ENCODE peak calls at places on chromosomes 6 and 20, in nine cellular contexts. One of them, this sample, is unnamed.

GRCh38 chr6:66858196-66858595 is 1151.2 kb upstream of the EYS start:
- DNase-seq in neural progenitor cell: no peak
- DNase-seq in hepatocyte: no peak
- DNase-seq in SK-N-SH: no peak
- DNase-seq in OCI-LY7: no peak
- DNase-seq in GM23338: no peak
- DNase-seq in HCT116: no peak
- DNase-seq in GM23248: no peak
- DNase-seq in PC-3: no peak
- DNase-seq in this sample: no peak

GRCh38 chr6:98566126-98566525 is 268.2 kb upstream of the POU3F2 start:
- DNase-seq in GM23338: no peak
- DNase-seq in neural progenitor cell: no peak
- DNase-seq in GM23248: no peak
- DNase-seq in HCT116: no peak
- DNase-seq in PC-3: no peak
- DNase-seq in SK-N-SH: no peak
- DNase-seq in OCI-LY7: no peak
- DNase-seq in hepatocyte: no peak
- DNase-seq in this sample: no peak

GRCh38 chr6:113669641-113670040 is 187.5 kb upstream of the MARCKS start:
- DNase-seq in hepatocyte: no peak
- DNase-seq in SK-N-SH: no peak
- DNase-seq in OCI-LY7: no peak
- DNase-seq in PC-3: no peak
- DNase-seq in GM23248: no peak
- DNase-seq in GM23338: no peak
- DNase-seq in HCT116: no peak
- DNase-seq in neural progenitor cell: no peak
- DNase-seq in this sample: no peak

GRCh38 chr20:36950432-36951197 is 893 bp downstream of the SAMHD1 start:
- DNase-seq in neural progenitor cell: peak; percentile 44
- DNase-seq in PC-3: peak; percentile 61
- DNase-seq in SK-N-SH: no peak
- DNase-seq in HCT116: no peak
- DNase-seq in OCI-LY7: peak; percentile 29
- DNase-seq in hepatocyte: peak; percentile 16
- DNase-seq in GM23248: peak; percentile 59
- DNase-seq in GM23338: peak; percentile 64
- DNase-seq in this sample: peak; percentile 31

GRCh38 chr6:144582939-144583613 is 297.9 kb downstream of the UTRN start:
- DNase-seq in SK-N-SH: peak; percentile 32
- DNase-seq in GM23248: peak; percentile 59
- DNase-seq in neural progenitor cell: peak; percentile 27
- DNase-seq in hepatocyte: peak; percentile 17
- DNase-seq in OCI-LY7: peak; percentile 63
- DNase-seq in GM23338: peak; percentile 36
- DNase-seq in HCT116: no peak
- DNase-seq in PC-3: no peak
- DNase-seq in this sample: peak; percentile 82

GRCh38 chr6:155377061-155377460 is 62.8 kb upstream of the TFB1M start:
- DNase-seq in HCT116: no peak
- DNase-seq in GM23338: no peak
- DNase-seq in PC-3: peak; percentile 84
- DNase-seq in SK-N-SH: no peak
- DNase-seq in OCI-LY7: no peak
- DNase-seq in hepatocyte: no peak
- DNase-seq in GM23248: peak; percentile 88
- DNase-seq in neural progenitor cell: no peak
- DNase-seq in this sample: no peak

GRCh38 chr6:133428299-133428698 is 187.1 kb downstream of the EYA4 start:
- DNase-seq in GM23248: no peak
- DNase-seq in HCT116: no peak
- DNase-seq in GM23338: no peak
- DNase-seq in hepatocyte: no peak
- DNase-seq in PC-3: no peak
- DNase-seq in neural progenitor cell: no peak
- DNase-seq in OCI-LY7: no peak
- DNase-seq in SK-N-SH: no peak
- DNase-seq in this sample: no peak

GRCh38 chr6:138682722-138683521 is 90.6 kb upstream of the CCDC28A start:
- DNase-seq in neural progenitor cell: no peak
- DNase-seq in SK-N-SH: no peak
- DNase-seq in hepatocyte: no peak
- DNase-seq in OCI-LY7: no peak
- DNase-seq in HCT116: no peak
- DNase-seq in GM23248: no peak
- DNase-seq in GM23338: no peak
- DNase-seq in PC-3: peak; percentile 65
- DNase-seq in this sample: no peak

GRCh38 chr20:44396369-44396768 is 40.9 kb downstream of the HNF4A start:
- DNase-seq in SK-N-SH: no peak
- DNase-seq in PC-3: no peak
- DNase-seq in hepatocyte: no peak
- DNase-seq in HCT116: no peak
- DNase-seq in OCI-LY7: no peak
- DNase-seq in GM23248: no peak
- DNase-seq in neural progenitor cell: peak; percentile 35
- DNase-seq in GM23338: no peak
- DNase-seq in this sample: no peak

GRCh38 chr6:170057961-170058877 is 232.7 kb downstream of the DLL1 start:
- DNase-seq in HCT116: no peak
- DNase-seq in GM23338: no peak
- DNase-seq in hepatocyte: no peak
- DNase-seq in neural progenitor cell: no peak
- DNase-seq in SK-N-SH: no peak
- DNase-seq in GM23248: no peak
- DNase-seq in PC-3: no peak
- DNase-seq in OCI-LY7: no peak
- DNase-seq in this sample: no peak

GRCh38 chr6:165497472-165497871 is 165.6 kb downstream of the PDE10A start:
- DNase-seq in hepatocyte: no peak
- DNase-seq in OCI-LY7: no peak
- DNase-seq in PC-3: peak; percentile 72
- DNase-seq in SK-N-SH: no peak
- DNase-seq in GM23248: no peak
- DNase-seq in GM23338: no peak
- DNase-seq in neural progenitor cell: no peak
- DNase-seq in HCT116: no peak
- DNase-seq in this sample: no peak

GRCh38 chr6:170011233-170012142 is 260.1 kb downstream of the ERMARD start:
- DNase-seq in PC-3: no peak
- DNase-seq in HCT116: no peak
- DNase-seq in neural progenitor cell: peak; percentile 11
- DNase-seq in SK-N-SH: no peak
- DNase-seq in GM23338: no peak
- DNase-seq in GM23248: no peak
- DNase-seq in hepatocyte: no peak
- DNase-seq in OCI-LY7: no peak
- DNase-seq in this sample: no peak

GRCh38 chr6:165606740-165607008 is 56.4 kb downstream of the PDE10A start:
- DNase-seq in neural progenitor cell: no peak
- DNase-seq in HCT116: no peak
- DNase-seq in SK-N-SH: no peak
- DNase-seq in OCI-LY7: no peak
- DNase-seq in hepatocyte: no peak
- DNase-seq in PC-3: no peak
- DNase-seq in GM23248: no peak
- DNase-seq in GM23338: no peak
- DNase-seq in this sample: no peak

GRCh38 chr6:56505861-56506260 is 136.8 kb downstream of the DST start:
- DNase-seq in PC-3: no peak
- DNase-seq in GM23338: no peak
- DNase-seq in HCT116: no peak
- DNase-seq in OCI-LY7: no peak
- DNase-seq in SK-N-SH: no peak
- DNase-seq in GM23248: no peak
- DNase-seq in neural progenitor cell: no peak
- DNase-seq in hepatocyte: no peak
- DNase-seq in this sample: no peak

GRCh38 chr6:26336355-26337198 is 28.4 kb upstream of the BTN3A2 start:
- DNase-seq in GM23248: peak; percentile 82
- DNase-seq in SK-N-SH: no peak
- DNase-seq in GM23338: no peak
- DNase-seq in OCI-LY7: peak; percentile 75
- DNase-seq in neural progenitor cell: no peak
- DNase-seq in HCT116: no peak
- DNase-seq in hepatocyte: no peak
- DNase-seq in PC-3: peak; percentile 90
- DNase-seq in this sample: no peak

GRCh38 chr6:29941006-29941405 is 1.3 kb upstream of the HLA-A start:
- DNase-seq in PC-3: no peak
- DNase-seq in hepatocyte: no peak
- DNase-seq in SK-N-SH: no peak
- DNase-seq in OCI-LY7: no peak
- DNase-seq in GM23338: no peak
- DNase-seq in neural progenitor cell: no peak
- DNase-seq in GM23248: no peak
- DNase-seq in HCT116: no peak
- DNase-seq in this sample: no peak

GRCh38 chr6:79031821-79032590 is 46.0 kb downstream of the PHIP start:
- DNase-seq in hepatocyte: no peak
- DNase-seq in SK-N-SH: no peak
- DNase-seq in GM23338: no peak
- DNase-seq in OCI-LY7: no peak
- DNase-seq in HCT116: no peak
- DNase-seq in PC-3: no peak
- DNase-seq in neural progenitor cell: no peak
- DNase-seq in GM23248: peak; percentile 76
- DNase-seq in this sample: no peak

GRCh38 chr6:143125455-143125854 is 64.8 kb downstream of the AIG1 start:
- DNase-seq in SK-N-SH: peak; percentile 20
- DNase-seq in hepatocyte: no peak
- DNase-seq in GM23338: no peak
- DNase-seq in PC-3: no peak
- DNase-seq in OCI-LY7: no peak
- DNase-seq in HCT116: no peak
- DNase-seq in neural progenitor cell: no peak
- DNase-seq in GM23248: no peak
- DNase-seq in this sample: no peak

GRCh38 chr6:27078734-27079357 is 168.7 kb upstream of the PRSS16 start:
- DNase-seq in GM23338: peak; percentile 89
- DNase-seq in neural progenitor cell: peak; percentile 75
- DNase-seq in hepatocyte: peak; percentile 72
- DNase-seq in PC-3: peak; percentile 73
- DNase-seq in SK-N-SH: peak; percentile 52
- DNase-seq in OCI-LY7: peak; percentile 67
- DNase-seq in GM23248: peak; percentile 80
- DNase-seq in HCT116: peak; percentile 52
- DNase-seq in this sample: peak; percentile 78

GRCh38 chr6:33201935-33202334 is 1.3 kb downstream of the SLC39A7 start:
- DNase-seq in OCI-LY7: no peak
- DNase-seq in hepatocyte: no peak
- DNase-seq in HCT116: no peak
- DNase-seq in neural progenitor cell: no peak
- DNase-seq in GM23338: no peak
- DNase-seq in GM23248: peak; percentile 34
- DNase-seq in PC-3: no peak
- DNase-seq in SK-N-SH: no peak
- DNase-seq in this sample: no peak

GRCh38 chr6:130602151-130602770 is 224.9 kb upstream of the SMLR1 start:
- DNase-seq in OCI-LY7: no peak
- DNase-seq in hepatocyte: peak; percentile 50
- DNase-seq in neural progenitor cell: no peak
- DNase-seq in HCT116: peak; percentile 94
- DNase-seq in PC-3: peak; percentile 95
- DNase-seq in SK-N-SH: no peak
- DNase-seq in GM23248: peak; percentile 98
- DNase-seq in GM23338: no peak
- DNase-seq in this sample: no peak

GRCh38 chr6:8238772-8239683 is 136.7 kb upstream of the EEF1E1 start:
- DNase-seq in GM23248: no peak
- DNase-seq in PC-3: no peak
- DNase-seq in hepatocyte: no peak
- DNase-seq in SK-N-SH: peak; percentile 49
- DNase-seq in GM23338: peak; percentile 57
- DNase-seq in HCT116: no peak
- DNase-seq in OCI-LY7: no peak
- DNase-seq in neural progenitor cell: peak; percentile 53
- DNase-seq in this sample: no peak
- H3K4me3 ChIP-seq in GM23248: no peak overlapping the region
- H3K4me3 ChIP-seq in PC-3: no peak overlapping the region
- H3K4me3 ChIP-seq in hepatocyte: no peak overlapping the region
- H3K4me3 ChIP-seq in SK-N-SH: no peak overlapping the region
- H3K4me3 ChIP-seq in GM23338: no peak overlapping the region
- H3K4me3 ChIP-seq in HCT116: no peak overlapping the region
- H3K4me3 ChIP-seq in OCI-LY7: no peak overlapping the region
- H3K4me3 ChIP-seq in neural progenitor cell: no peak overlapping the region
- H3K4me3 ChIP-seq in this sample: no peak overlapping the region

GRCh38 chr6:157272372-157272771 is 50.9 kb downstream of the TMEM242 start:
- DNase-seq in OCI-LY7: no peak
- DNase-seq in GM23338: no peak
- DNase-seq in SK-N-SH: no peak
- DNase-seq in neural progenitor cell: no peak
- DNase-seq in GM23248: no peak
- DNase-seq in hepatocyte: no peak
- DNase-seq in HCT116: no peak
- DNase-seq in PC-3: no peak
- DNase-seq in this sample: no peak
- H3K4me2 ChIP-seq in OCI-LY7: no peak overlapping the region
- H3K4me2 ChIP-seq in GM23338: no peak overlapping the region
- H3K4me2 ChIP-seq in SK-N-SH: no peak overlapping the region
- H3K4me2 ChIP-seq in neural progenitor cell: no peak overlapping the region
- H3K4me2 ChIP-seq in GM23248: no peak overlapping the region
- H3K4me2 ChIP-seq in hepatocyte: no peak overlapping the region
- H3K4me2 ChIP-seq in HCT116: no peak overlapping the region
- H3K4me2 ChIP-seq in PC-3: no peak overlapping the region
- H3K4me2 ChIP-seq in this sample: no peak overlapping the region

GRCh38 chr6:97401533-97401932 is 118.5 kb upstream of the MMS22L start:
- DNase-seq in PC-3: no peak
- DNase-seq in neural progenitor cell: no peak
- DNase-seq in hepatocyte: no peak
- DNase-seq in OCI-LY7: no peak
- DNase-seq in HCT116: no peak
- DNase-seq in SK-N-SH: no peak
- DNase-seq in GM23248: peak; percentile 53
- DNase-seq in GM23338: no peak
- DNase-seq in this sample: no peak
- TF ChIP-seq EZH2phosphoT487 in PC-3: no peak
- TF ChIP-seq EZH2phosphoT487 in neural progenitor cell: no peak
- TF ChIP-seq EZH2phosphoT487 in hepatocyte: no peak
- TF ChIP-seq EZH2phosphoT487 in OCI-LY7: no peak
- TF ChIP-seq EZH2phosphoT487 in HCT116: no peak
- TF ChIP-seq EZH2phosphoT487 in SK-N-SH: no peak
- TF ChIP-seq EZH2phosphoT487 in GM23248: no peak
- TF ChIP-seq EZH2phosphoT487 in GM23338: no peak
- TF ChIP-seq EZH2phosphoT487 in this sample: no peak

DNA sequence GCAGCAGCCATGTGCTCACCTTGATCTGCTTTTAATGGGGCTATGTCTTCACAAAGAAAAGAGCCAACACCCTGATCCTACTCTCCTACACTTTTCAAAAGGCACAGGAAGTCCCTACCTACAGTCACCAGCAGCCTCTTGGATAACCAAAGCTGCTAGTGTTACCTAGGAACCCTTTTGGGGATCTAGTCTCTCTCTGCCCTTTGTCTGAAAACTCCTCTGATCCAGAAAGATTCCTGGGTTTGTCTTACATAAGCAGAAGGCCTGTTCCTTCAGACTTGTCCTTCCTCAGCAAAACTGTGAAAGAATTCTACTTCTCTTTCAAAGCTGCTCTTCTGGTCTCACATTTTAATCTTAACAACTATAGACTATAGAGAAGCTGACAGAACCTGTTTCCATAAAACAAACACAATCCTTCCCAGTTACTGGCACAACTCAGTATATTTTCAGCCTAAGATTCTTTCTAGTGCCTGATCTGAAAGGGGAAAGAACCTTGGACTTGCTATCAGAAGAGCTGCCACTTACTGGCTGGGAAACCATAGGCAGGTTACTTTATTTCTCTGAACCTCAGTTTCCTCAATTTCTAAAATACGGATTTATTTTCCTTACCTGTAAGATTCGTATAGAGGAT is 2.9 kb downstream of the PLAGL2 start:
- DNase-seq in hepatocyte: peak; percentile 33
- DNase-seq in OCI-LY7: no peak
- DNase-seq in GM23248: no peak
- DNase-seq in SK-N-SH: no peak
- DNase-seq in neural progenitor cell: no peak
- DNase-seq in PC-3: peak; percentile 18
- DNase-seq in GM23338: no peak
- DNase-seq in HCT116: no peak
- DNase-seq in this sample: no peak
- H3K4me3 ChIP-seq in hepatocyte: peak overlapping the region; percentile 90
- H3K4me3 ChIP-seq in OCI-LY7: peak overlapping the region; percentile 93
- H3K4me3 ChIP-seq in GM23248: no peak overlapping the region
- H3K4me3 ChIP-seq in SK-N-SH: no peak overlapping the region
- H3K4me3 ChIP-seq in neural progenitor cell: peak overlapping the region; percentile 95
- H3K4me3 ChIP-seq in PC-3: no peak overlapping the region
- H3K4me3 ChIP-seq in GM23338: peak overlapping the region; percentile 17
- H3K4me3 ChIP-seq in HCT116: no peak overlapping the region
- H3K4me3 ChIP-seq in this sample: no peak overlapping the region

This sample was measured in MM.1S.